ENCODE peak calls at places on chromosomes 3 and 15, in six cellular contexts. S, V, Y, J, F and D are unnamed samples.

GRCh38 chr15:77276096-77276495 is 143.8 kb downstream of the PEAK1 start:
- DNase-seq in F (no peak), Y (no peak), V (no peak), J (no peak), S (no peak), D (no peak)

GRCh38 chr3:184563569-184563925 is 2.0 kb downstream of the EPHB3 start:
- DNase-seq in J (no peak), V (no peak), S (peak; percentile 17), F (no peak), Y (no peak), D (no peak)

GRCh38 chr3:172356427-172356826 is 91.8 kb downstream of the GHSR start:
- DNase-seq in Y (no peak), S (no peak), F (no peak), J (no peak), V (no peak), D (no peak)

GRCh38 chr15:36888018-36888992 is 212.0 kb downstream of the MEIS2 start:
- DNase-seq in S (peak; percentile 18), J (peak; percentile 71), F (no peak), Y (no peak), V (no peak), D (no peak)

GRCh38 chr15:68644088-68644904 is 65.5 kb downstream of the CORO2B start:
- DNase-seq in J (no peak), S (no peak), V (no peak), Y (peak; percentile 36), F (peak; percentile 49), D (no peak)

GRCh38 chr15:80371924-80372323 is 32.3 kb upstream of the ARNT2 start:
- DNase-seq in S (no peak), Y (no peak), V (no peak), F (no peak), J (no peak), D (no peak)

GRCh38 chr15:32637704-32638103 is 3.8 kb upstream of the SCG5 start:
- DNase-seq in S (no peak), Y (no peak), J (no peak), F (no peak), V (no peak), D (no peak)

GRCh38 chr3:136856665-136857064 is 5.3 kb upstream of the NCK1 start:
- DNase-seq in V (no peak), S (no peak), F (no peak), J (no peak), Y (no peak), D (no peak)

GRCh38 chr3:171399842-171400241 is 60.4 kb downstream of the TNIK start:
- DNase-seq in J (no peak), S (no peak), Y (no peak), V (no peak), F (no peak), D (no peak)

DNA sequence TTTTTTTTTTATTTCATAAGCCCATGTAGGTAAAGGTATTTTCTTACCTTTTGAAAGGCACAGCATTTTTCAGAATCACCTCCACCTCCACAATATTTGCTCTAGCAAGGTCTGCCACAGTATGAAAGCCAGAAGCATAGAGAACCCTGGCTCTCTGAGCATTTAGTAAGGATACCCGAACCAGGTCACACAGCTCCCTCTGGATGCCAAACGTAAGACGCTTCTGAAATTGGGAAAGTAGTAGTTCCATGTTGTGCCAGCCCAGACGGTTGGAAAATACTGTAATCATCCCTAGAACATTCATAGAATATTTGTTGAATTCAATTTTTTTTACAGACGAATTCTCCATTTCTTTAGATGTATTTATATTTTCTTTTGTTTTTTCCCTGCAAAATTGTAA is 52.4 kb downstream of the POLQ start:
- DNase-seq in Y (no peak), J (no peak), V (no peak), S (no peak), F (no peak), D (no peak)
- TF ChIP-seq CTCF in Y (no peak), J (peak; percentile 9), V (no peak), S (no peak), F (no peak), D (no peak)

DNA sequence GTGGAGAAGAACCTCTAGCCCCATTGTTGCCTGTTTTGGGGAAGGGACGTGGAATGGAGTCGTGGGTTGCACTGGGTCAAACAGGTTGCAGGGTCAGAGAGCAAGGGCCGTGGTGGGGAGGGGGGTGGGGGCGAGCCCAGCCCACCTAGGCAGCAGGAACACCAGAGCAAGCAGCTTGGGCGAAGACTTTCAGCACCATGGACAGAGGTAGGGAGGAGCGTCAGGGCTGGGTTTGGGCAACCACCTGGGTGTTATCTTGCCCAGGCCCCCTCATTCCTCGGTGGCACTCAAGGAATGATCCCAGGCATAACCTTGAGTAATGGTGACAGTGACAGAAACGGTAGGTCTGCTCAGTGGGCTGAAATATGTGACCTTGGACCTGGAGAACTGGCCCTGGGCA is 45.9 kb upstream of the TMEM115 start:
- DNase-seq in Y (no peak), J (peak; percentile 87), F (no peak), S (no peak), V (no peak), D (no peak)
- TF ChIP-seq CTCF in Y (no peak), J (no peak), F (no peak), S (no peak), V (no peak), D (no peak)

DNA sequence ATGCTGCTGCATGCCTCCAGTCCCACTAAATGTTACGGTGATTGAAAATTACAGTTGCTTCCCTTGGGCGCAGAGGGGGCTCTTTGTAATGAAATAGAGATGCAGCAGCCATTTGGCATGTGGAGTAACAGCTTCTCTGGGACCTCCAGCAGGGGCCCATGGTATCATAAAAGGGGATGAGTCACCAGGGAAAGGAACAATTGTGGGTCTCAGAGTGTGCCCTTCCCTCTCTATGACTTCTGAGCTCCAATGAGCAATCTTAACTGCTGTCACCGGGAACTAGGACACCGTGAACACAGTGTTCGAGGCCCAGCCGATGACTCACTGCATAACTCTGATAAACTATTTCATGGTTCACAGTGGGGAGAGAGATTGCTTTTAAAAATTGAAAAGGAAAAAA is 164.8 kb upstream of the NUDT16 start:
- DNase-seq in Y (no peak), J (no peak), S (no peak), F (peak; percentile 14), V (no peak), D (no peak)
- TF ChIP-seq CTCF in Y (no peak), J (no peak), S (no peak), F (no peak), V (no peak), D (no peak)

GRCh38 chr15:40282144-40282869 is 557 bp downstream of the ANKRD63 start:
- DNase-seq in V (no peak), F (no peak), Y (peak; percentile 77), S (peak; percentile 79), J (peak; percentile 72), D (no peak)
- TF ChIP-seq CTCF in V (no peak), F (peak; percentile 33), Y (peak; percentile 50), S (peak; percentile 40), J (no peak), D (peak; percentile 83)

GRCh38 chr3:10998542-10998941 is 6.0 kb downstream of the SLC6A1 start:
- DNase-seq in S (no peak), V (no peak), J (no peak), F (no peak), Y (no peak), D (no peak)
- TF ChIP-seq CTCF in S (no peak), V (no peak), J (no peak), F (no peak), Y (no peak), D (no peak)

GRCh38 chr3:23333633-23334032 is 130.5 kb downstream of the UBE2E2 start:
- DNase-seq in V (no peak), J (no peak), S (no peak), Y (no peak), F (no peak), D (no peak)
- TF ChIP-seq CTCF in V (no peak), J (no peak), S (no peak), Y (no peak), F (no peak), D (no peak)